ENCODE peak calls at places on chromosomes 1 and 21, in five cellular contexts. One of them, this sample, is unnamed. For H3K36me3 and H3K9me3, the result is how much of the 10 kb centered on the place peaks cover.

GRCh38 chr1:22654692-22655091 is 1.7 kb downstream of the C1QB start:
- DNase-seq in GM23248: peak
- DNase-seq in IMR-90: no peak
- DNase-seq in astrocyte: no peak
- DNase-seq in effector memory CD4-positive, alpha-beta T cell: no peak
- DNase-seq in this sample: no peak

GRCh38 chr1:159171254-159171687 is at the start of gene CADM3:
- DNase-seq in GM23248: no peak
- DNase-seq in effector memory CD4-positive, alpha-beta T cell: no peak
- DNase-seq in astrocyte: no peak
- DNase-seq in IMR-90: no peak
- DNase-seq in this sample: no peak

GRCh38 chr1:85502625-85503083 is 37.7 kb upstream of the DDAH1 start:
- DNase-seq in astrocyte: peak
- DNase-seq in GM23248: peak
- DNase-seq in effector memory CD4-positive, alpha-beta T cell: no peak
- DNase-seq in IMR-90: peak
- DNase-seq in this sample: peak

GRCh38 chr1:193537266-193538003 is 351.0 kb upstream of the B3GALT2 start:
- DNase-seq in astrocyte: no peak
- DNase-seq in IMR-90: no peak
- DNase-seq in GM23248: no peak
- DNase-seq in effector memory CD4-positive, alpha-beta T cell: no peak
- DNase-seq in this sample: no peak

GRCh38 chr1:115651391-115651790 is 9.6 kb downstream of the VANGL1 start:
- DNase-seq in IMR-90: no peak
- DNase-seq in effector memory CD4-positive, alpha-beta T cell: no peak
- DNase-seq in GM23248: no peak
- DNase-seq in astrocyte: no peak
- DNase-seq in this sample: no peak

GRCh38 chr1:1144122-1144842 is 28.4 kb upstream of the C1orf159 start:
- DNase-seq in effector memory CD4-positive, alpha-beta T cell: peak
- DNase-seq in astrocyte: no peak
- DNase-seq in IMR-90: no peak
- DNase-seq in GM23248: no peak
- DNase-seq in this sample: no peak

GRCh38 chr21:45630066-45630694 is 13.3 kb upstream of the PCBP3 start:
- DNase-seq in effector memory CD4-positive, alpha-beta T cell: no peak
- DNase-seq in GM23248: no peak
- DNase-seq in astrocyte: no peak
- DNase-seq in IMR-90: no peak
- DNase-seq in this sample: no peak

GRCh38 chr1:208844158-208844557 is 600.0 kb upstream of the PLXNA2 start:
- DNase-seq in IMR-90: no peak
- DNase-seq in GM23248: no peak
- DNase-seq in astrocyte: no peak
- DNase-seq in effector memory CD4-positive, alpha-beta T cell: no peak
- DNase-seq in this sample: no peak

GRCh38 chr1:36432616-36433015 is 17.6 kb downstream of the OSCP1 start:
- DNase-seq in GM23248: no peak
- DNase-seq in IMR-90: no peak
- DNase-seq in effector memory CD4-positive, alpha-beta T cell: no peak
- DNase-seq in astrocyte: no peak
- DNase-seq in this sample: no peak

GRCh38 chr1:64981602-64981981 is 15.2 kb upstream of the JAK1 start:
- DNase-seq in astrocyte: no peak
- DNase-seq in IMR-90: no peak
- DNase-seq in effector memory CD4-positive, alpha-beta T cell: no peak
- DNase-seq in GM23248: no peak
- DNase-seq in this sample: no peak

GRCh38 chr1:25051906-25052305 is 121.8 kb upstream of the RUNX3 start:
- DNase-seq in effector memory CD4-positive, alpha-beta T cell: no peak
- DNase-seq in astrocyte: no peak
- DNase-seq in IMR-90: no peak
- DNase-seq in GM23248: no peak
- DNase-seq in this sample: no peak

GRCh38 chr1:28392027-28392652 is 22.6 kb downstream of the PHACTR4 start:
- DNase-seq in effector memory CD4-positive, alpha-beta T cell: no peak
- DNase-seq in astrocyte: peak
- DNase-seq in IMR-90: peak
- DNase-seq in GM23248: peak
- DNase-seq in this sample: no peak

GRCh38 chr1:6084781-6085495 is 39.2 kb downstream of the KCNAB2 start:
- DNase-seq in effector memory CD4-positive, alpha-beta T cell: no peak
- DNase-seq in IMR-90: no peak
- DNase-seq in astrocyte: no peak
- DNase-seq in GM23248: no peak
- DNase-seq in this sample: no peak

GRCh38 chr1:29256979-29257804 is 20.9 kb downstream of the PTPRU start:
- DNase-seq in effector memory CD4-positive, alpha-beta T cell: no peak
- DNase-seq in astrocyte: peak
- DNase-seq in GM23248: peak
- DNase-seq in IMR-90: no peak
- DNase-seq in this sample: peak

GRCh38 chr1:157925419-157926166 is 67.9 kb upstream of the KIRREL1 start:
- DNase-seq in astrocyte: no peak
- DNase-seq in GM23248: no peak
- DNase-seq in effector memory CD4-positive, alpha-beta T cell: no peak
- DNase-seq in IMR-90: no peak
- DNase-seq in this sample: no peak

GRCh38 chr21:18646114-18646513 is 242.5 kb upstream of the TMPRSS15 start:
- DNase-seq in IMR-90: no peak
- DNase-seq in astrocyte: no peak
- DNase-seq in effector memory CD4-positive, alpha-beta T cell: no peak
- DNase-seq in GM23248: no peak
- DNase-seq in this sample: no peak

GRCh38 chr1:152873495-152873894 is 4.6 kb upstream of the SMCP start:
- DNase-seq in effector memory CD4-positive, alpha-beta T cell: no peak
- DNase-seq in GM23248: peak
- DNase-seq in IMR-90: peak
- DNase-seq in astrocyte: peak
- DNase-seq in this sample: no peak

GRCh38 chr1:157363660-157364140 is 188.6 kb downstream of the FCRL5 start:
- DNase-seq in astrocyte: no peak
- DNase-seq in effector memory CD4-positive, alpha-beta T cell: no peak
- DNase-seq in GM23248: peak
- DNase-seq in IMR-90: peak
- DNase-seq in this sample: no peak

GRCh38 chr1:6365047-6365446 is 28.5 kb downstream of the ACOT7 start:
- DNase-seq in GM23248: no peak
- DNase-seq in astrocyte: no peak
- DNase-seq in IMR-90: no peak
- DNase-seq in effector memory CD4-positive, alpha-beta T cell: peak
- DNase-seq in this sample: no peak

GRCh38 chr1:117895482-117896114 is 33.8 kb downstream of the GDAP2 start:
- DNase-seq in GM23248: peak
- DNase-seq in astrocyte: peak
- DNase-seq in IMR-90: peak
- DNase-seq in effector memory CD4-positive, alpha-beta T cell: peak
- DNase-seq in this sample: peak

GRCh38 chr21:28333455-28334108 is 659.1 kb downstream of the LTN1 start:
- DNase-seq in astrocyte: peak
- DNase-seq in IMR-90: peak
- DNase-seq in effector memory CD4-positive, alpha-beta T cell: no peak
- DNase-seq in GM23248: peak
- DNase-seq in this sample: no peak

GRCh38 chr1:83735525-83735924 is 263.4 kb downstream of the TTLL7 start:
- DNase-seq in effector memory CD4-positive, alpha-beta T cell: no peak
- DNase-seq in IMR-90: no peak
- DNase-seq in GM23248: no peak
- DNase-seq in astrocyte: no peak
- DNase-seq in this sample: no peak

GRCh38 chr1:51623450-51623849 is 6.6 kb downstream of the OSBPL9 start:
- DNase-seq in GM23248: no peak
- DNase-seq in astrocyte: no peak
- DNase-seq in effector memory CD4-positive, alpha-beta T cell: no peak
- DNase-seq in IMR-90: no peak
- DNase-seq in this sample: no peak

GRCh38 chr1:178109348-178110143 is 15.6 kb downstream of the RASAL2 start:
- DNase-seq in GM23248: peak
- DNase-seq in effector memory CD4-positive, alpha-beta T cell: no peak
- DNase-seq in astrocyte: no peak
- DNase-seq in IMR-90: peak
- DNase-seq in this sample: no peak

GRCh38 chr1:227134686-227135314 is 183.5 kb downstream of the CDC42BPA start:
- DNase-seq in astrocyte: peak
- DNase-seq in IMR-90: no peak
- DNase-seq in GM23248: no peak
- DNase-seq in effector memory CD4-positive, alpha-beta T cell: no peak
- DNase-seq in this sample: no peak

GRCh38 chr1:119330062-119330939 is 38.3 kb upstream of the HAO2 start:
- DNase-seq in GM23248: no peak
- DNase-seq in effector memory CD4-positive, alpha-beta T cell: no peak
- DNase-seq in IMR-90: no peak
- DNase-seq in astrocyte: peak
- DNase-seq in this sample: no peak

GRCh38 chr1:47991187-47991586 is 6.0 kb downstream of the TRABD2B start:
- DNase-seq in astrocyte: no peak
- DNase-seq in IMR-90: no peak
- DNase-seq in GM23248: peak
- DNase-seq in effector memory CD4-positive, alpha-beta T cell: no peak
- DNase-seq in this sample: no peak

GRCh38 chr1:167518331-167518700 is at the start of gene CD247:
- DNase-seq in astrocyte: no peak
- DNase-seq in GM23248: no peak
- DNase-seq in IMR-90: no peak
- DNase-seq in effector memory CD4-positive, alpha-beta T cell: peak
- DNase-seq in this sample: no peak
- H3K36me3 ChIP-seq in astrocyte: under half
- H3K36me3 ChIP-seq in GM23248: under half
- H3K36me3 ChIP-seq in IMR-90: under half
- H3K36me3 ChIP-seq in effector memory CD4-positive, alpha-beta T cell: under half
- H3K36me3 ChIP-seq in this sample: under half

DNA sequence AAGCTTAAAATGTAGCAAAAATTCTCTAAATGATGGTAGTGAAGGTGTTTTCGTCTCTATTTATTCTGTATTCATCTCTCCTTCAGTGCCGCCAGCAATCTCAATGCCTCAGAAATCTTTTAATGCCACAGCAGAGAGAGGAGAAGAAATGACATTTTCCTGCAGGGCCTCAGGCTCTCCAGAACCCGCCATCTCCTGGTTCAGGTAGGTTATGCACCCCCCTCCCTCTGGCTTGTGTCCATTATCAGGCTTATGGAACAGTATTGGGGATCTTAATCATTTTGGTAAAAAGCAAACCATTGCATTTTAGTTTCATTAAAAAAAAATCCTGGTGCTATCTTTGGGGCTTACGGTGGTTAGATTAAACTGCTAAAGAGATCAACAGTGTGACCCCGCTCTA is 326.1 kb downstream of the NCAM2 start:
- DNase-seq in IMR-90: no peak
- DNase-seq in effector memory CD4-positive, alpha-beta T cell: no peak
- DNase-seq in GM23248: no peak
- DNase-seq in astrocyte: no peak
- DNase-seq in this sample: no peak
- H3K9me3 ChIP-seq in IMR-90: under half
- H3K9me3 ChIP-seq in effector memory CD4-positive, alpha-beta T cell: under half
- H3K9me3 ChIP-seq in GM23248: under half
- H3K9me3 ChIP-seq in astrocyte: under half
- H3K9me3 ChIP-seq in this sample: under half

GRCh38 chr1:39776400-39776713 is 5.2 kb upstream of the OXCT2 start:
- DNase-seq in effector memory CD4-positive, alpha-beta T cell: no peak
- DNase-seq in astrocyte: no peak
- DNase-seq in GM23248: no peak
- DNase-seq in IMR-90: no peak
- DNase-seq in this sample: no peak
- H3K36me3 ChIP-seq in effector memory CD4-positive, alpha-beta T cell: under half
- H3K36me3 ChIP-seq in astrocyte: under half
- H3K36me3 ChIP-seq in GM23248: under half
- H3K36me3 ChIP-seq in IMR-90: under half
- H3K36me3 ChIP-seq in this sample: under half

DNA sequence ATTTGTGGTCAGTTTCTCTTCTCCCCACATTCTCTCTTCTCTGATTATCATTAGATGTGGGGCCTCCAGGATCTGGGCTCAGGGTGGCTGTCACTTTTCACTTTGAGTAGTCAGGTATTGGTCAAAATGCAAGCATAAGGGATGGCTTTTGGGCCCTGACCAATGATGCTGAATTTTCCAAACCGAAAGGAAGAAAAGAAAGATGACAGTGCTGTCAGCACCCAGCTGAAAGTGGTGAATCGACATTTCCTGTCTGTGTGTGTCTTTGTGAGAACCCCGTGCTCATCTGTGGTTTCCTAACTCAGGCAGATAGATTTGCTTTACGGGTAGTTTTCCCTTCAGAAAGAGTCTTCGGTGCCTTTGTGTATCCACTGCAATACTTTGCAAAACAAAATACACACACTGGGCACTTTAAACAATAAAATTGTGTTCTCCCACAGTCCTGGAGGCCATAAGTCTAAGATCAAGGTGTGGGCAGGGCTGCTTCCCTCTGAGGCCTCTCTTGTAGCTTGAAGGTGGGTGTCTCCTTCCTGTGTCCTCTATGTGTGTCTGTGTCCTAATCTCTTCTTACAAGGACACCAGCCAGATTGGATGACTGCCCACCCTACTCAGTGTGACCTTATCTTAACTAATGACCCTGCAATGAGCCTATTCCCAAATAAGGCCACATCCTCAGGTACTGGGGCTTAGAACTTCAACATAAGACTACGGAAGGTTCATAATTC is 274.8 kb upstream of the AJAP1 start:
- DNase-seq in GM23248: no peak
- DNase-seq in effector memory CD4-positive, alpha-beta T cell: no peak
- DNase-seq in astrocyte: peak
- DNase-seq in IMR-90: no peak
- DNase-seq in this sample: no peak
- H3K9me3 ChIP-seq in GM23248: under half
- H3K9me3 ChIP-seq in effector memory CD4-positive, alpha-beta T cell: under half
- H3K9me3 ChIP-seq in astrocyte: under half
- H3K9me3 ChIP-seq in IMR-90: under half
- H3K9me3 ChIP-seq in this sample: under half

DNA sequence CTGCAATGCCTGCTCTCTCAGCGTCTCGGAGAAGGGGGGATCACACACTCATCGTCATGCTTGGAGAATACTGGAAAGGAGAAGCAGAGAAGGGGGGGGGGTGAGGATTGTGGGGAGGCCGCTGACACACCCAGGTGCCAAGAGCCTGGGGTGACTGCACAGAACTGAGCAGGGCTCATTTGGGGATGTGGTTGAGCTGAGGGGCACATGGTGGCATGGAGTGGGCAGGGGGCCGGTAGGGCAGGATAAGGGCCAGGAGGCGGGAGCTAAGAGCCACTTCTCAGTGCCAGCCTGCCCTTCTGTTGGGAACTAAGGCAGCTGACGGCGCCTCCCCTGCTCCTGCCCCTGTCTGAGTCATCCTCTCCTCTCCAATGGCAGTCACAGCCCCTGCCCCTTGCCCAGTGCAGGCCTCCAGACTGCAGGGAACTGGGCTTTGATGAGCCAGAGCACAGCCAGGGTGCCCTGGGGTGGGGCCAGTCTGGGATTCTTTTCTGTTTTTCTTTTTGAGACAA is 27.2 kb downstream of the MRPL37 start:
- DNase-seq in IMR-90: peak
- DNase-seq in GM23248: peak
- DNase-seq in effector memory CD4-positive, alpha-beta T cell: no peak
- DNase-seq in astrocyte: peak
- DNase-seq in this sample: no peak
- H3K36me3 ChIP-seq in IMR-90: under half
- H3K36me3 ChIP-seq in GM23248: under half
- H3K36me3 ChIP-seq in effector memory CD4-positive, alpha-beta T cell: under half
- H3K36me3 ChIP-seq in astrocyte: under half
- H3K36me3 ChIP-seq in this sample: under half